ENCODE peak calls at places on chromosomes 2 and 18, in four cellular contexts. Q, O, A and X are unnamed samples.
A peak's percentile ranks its signal among the peaks of the same experiment; 100 is the strongest.

GRCh38 chr2:164103271-164103670 is 367.5 kb upstream of the FIGN start:
- DNase-seq in Q (no peak), O (no peak), A (no peak), X (peak; percentile 6)

GRCh38 chr2:37623409-37623808 is 48.0 kb downstream of the CDC42EP3 start:
- DNase-seq in O (no peak), A (no peak), Q (no peak), X (no peak)

GRCh38 chr2:179263460-179264237 is 983 bp downstream of the SESTD1 start:
- DNase-seq in Q (peak; percentile 18), A (no peak), O (peak; percentile 72), X (peak; percentile 41)

GRCh38 chr2:120483355-120483754 is 137.4 kb downstream of the INHBB start:
- DNase-seq in A (no peak), Q (no peak), O (no peak), X (no peak)

GRCh38 chr2:189512879-189513278 is 67.7 kb downstream of the SLC40A1 start:
- DNase-seq in Q (no peak), A (no peak), O (no peak), X (no peak)

GRCh38 chr2:23377772-23378171 is 7.2 kb upstream of the KLHL29 start:
- DNase-seq in O (no peak), A (no peak), Q (no peak), X (no peak)

GRCh38 chr2:205435970-205436369 is 246.3 kb upstream of the NRP2 start:
- DNase-seq in Q (no peak), A (no peak), O (no peak), X (no peak)

GRCh38 chr2:159050426-159050825 is 82.0 kb downstream of the TANC1 start:
- DNase-seq in A (no peak), O (no peak), Q (no peak), X (no peak)

GRCh38 chr18:10453885-10454772 is at the start of gene APCDD1:
- DNase-seq in A (no peak), Q (no peak), O (peak; percentile 21), X (peak; percentile 50)

GRCh38 chr2:157418215-157418614 is 25.7 kb downstream of the CYTIP start:
- DNase-seq in A (no peak), Q (no peak), O (no peak), X (no peak)

DNA sequence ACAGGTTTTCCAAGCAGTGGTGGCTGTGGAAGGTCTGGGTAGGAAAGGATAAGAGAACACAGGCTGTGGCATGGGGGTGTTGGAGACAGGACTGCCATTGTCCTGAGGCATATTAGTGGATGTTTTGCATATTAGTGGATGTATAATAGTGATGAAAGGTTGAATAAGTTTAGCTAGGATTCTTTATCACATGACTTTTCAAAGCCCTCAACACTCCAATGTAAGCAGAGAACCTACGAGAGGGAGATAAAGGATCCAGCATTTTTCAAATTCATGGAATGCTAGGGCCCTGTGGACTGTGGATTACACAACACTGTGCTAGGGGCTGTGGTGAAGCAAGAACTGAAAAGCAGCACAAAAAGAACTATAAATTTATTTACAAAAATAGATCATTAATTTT is 63.2 kb downstream of the POLE4 start:
- DNase-seq in Q (no peak), O (peak; percentile 91), A (no peak), X (no peak)
- TF ChIP-seq TARDBP in Q (no peak), O (no peak), A (no peak), X (no peak)

DNA sequence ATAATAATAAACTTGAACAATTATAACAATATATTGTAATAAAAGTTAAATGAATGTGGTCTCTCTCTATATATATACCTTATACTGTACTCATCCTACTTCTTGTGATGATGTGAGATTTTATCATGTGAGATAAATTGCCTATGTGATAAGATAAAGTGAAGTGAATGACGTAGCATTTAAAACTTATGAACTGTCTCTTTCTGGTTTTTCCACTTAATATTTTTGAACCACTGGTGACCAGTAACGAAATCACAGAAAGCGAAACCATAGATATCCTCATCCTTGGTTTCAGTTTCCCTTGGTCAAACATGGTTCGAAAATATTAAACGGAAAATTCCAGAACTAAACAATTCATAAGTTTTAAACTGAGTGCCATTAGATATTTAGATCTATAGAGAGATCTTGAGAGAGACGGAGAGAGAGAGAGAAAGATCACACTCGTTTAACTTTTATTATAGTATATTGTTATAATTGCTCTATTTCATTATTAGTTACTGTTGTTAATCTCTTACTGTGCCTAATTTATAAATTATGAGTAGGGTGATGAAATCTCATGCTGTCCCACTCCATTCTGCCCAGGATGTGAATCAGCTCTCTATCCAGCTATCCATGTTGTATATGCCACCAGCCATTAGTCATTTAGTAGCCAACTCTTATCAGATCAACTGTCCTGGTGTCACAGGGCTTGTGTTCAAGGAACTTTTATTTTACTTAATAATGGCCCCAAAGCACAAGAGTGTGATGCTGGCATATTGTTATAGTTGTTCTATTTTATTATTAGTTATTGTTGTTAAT is 156.8 kb downstream of the THADA start:
- DNase-seq in A (no peak), Q (no peak), O (no peak), X (no peak)
- TF ChIP-seq TARDBP in A (no peak), Q (no peak), O (no peak), X (no peak)

DNA sequence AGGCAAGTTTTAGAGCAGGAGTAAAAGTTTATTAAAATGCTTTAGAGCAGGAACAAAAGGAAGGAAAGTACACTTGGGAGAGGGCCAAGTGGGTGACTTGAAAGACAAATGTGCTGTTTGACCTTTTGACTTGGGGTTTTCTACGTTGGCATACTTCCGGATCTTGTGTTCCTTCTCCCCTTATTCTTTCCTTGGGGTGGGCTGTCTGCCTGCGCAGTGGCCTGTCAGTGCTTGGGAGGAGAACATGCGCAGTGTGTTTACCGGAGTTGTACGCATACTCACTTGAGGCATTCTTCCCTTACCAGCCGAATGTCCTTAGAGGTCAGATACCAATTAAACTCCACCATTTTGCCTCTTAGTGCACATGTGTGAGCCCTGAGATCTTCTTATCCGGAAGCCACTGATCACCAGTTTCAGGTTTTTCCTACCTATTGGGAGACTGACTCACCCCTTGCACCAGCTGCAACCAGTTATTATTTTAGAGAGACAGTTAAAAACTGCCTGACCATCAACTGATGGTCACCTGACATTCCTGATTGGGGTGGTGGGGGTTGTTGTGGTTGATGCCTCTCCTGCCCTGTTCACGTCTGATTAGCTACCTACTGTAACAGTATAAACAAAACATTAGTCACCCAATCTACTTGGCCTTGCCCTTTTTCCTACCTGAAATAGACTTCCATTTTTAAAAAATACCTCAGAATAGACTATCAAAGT is 67.5 kb downstream of the NYAP2 start:
- DNase-seq in O (no peak), Q (peak; percentile 13), A (no peak), X (no peak)
- TF ChIP-seq TARDBP in O (no peak), Q (no peak), A (no peak), X (no peak)

GRCh38 chr2:20034821-20035220 is 16.6 kb downstream of the LAPTM4A start:
- DNase-seq in O (no peak), A (no peak), Q (no peak), X (no peak)

GRCh38 chr2:20037660-20038059 is 13.8 kb downstream of the LAPTM4A start:
- DNase-seq in O (no peak), Q (no peak), A (no peak), X (no peak)

GRCh38 chr2:20035961-20036666 is 15.3 kb downstream of the LAPTM4A start:
- DNase-seq in O (no peak), A (no peak), Q (no peak), X (no peak)

GRCh38 chr2:20033341-20033740 is 18.1 kb downstream of the LAPTM4A start:
- DNase-seq in Q (no peak), O (no peak), A (no peak), X (no peak)

GRCh38 chr2:20034218-20034617 is 17.2 kb downstream of the LAPTM4A start:
- DNase-seq in Q (no peak), O (no peak), A (no peak), X (no peak)
- TF ChIP-seq TARDBP in Q (no peak), O (no peak), A (no peak), X (no peak)

GRCh38 chr2:233118601-233119000 is 58.5 kb downstream of the INPP5D start:
- DNase-seq in A (no peak), O (no peak), Q (no peak), X (no peak)

GRCh38 chr2:233115761-233116160 is 55.6 kb downstream of the INPP5D start:
- DNase-seq in A (no peak), O (no peak), Q (no peak), X (no peak)

GRCh38 chr2:233117351-233117750 is 57.2 kb downstream of the INPP5D start:
- DNase-seq in O (no peak), Q (no peak), A (no peak), X (no peak)

GRCh38 chr2:233117811-233118480 is 57.8 kb downstream of the INPP5D start:
- DNase-seq in A (no peak), Q (no peak), O (no peak), X (no peak)

DNA sequence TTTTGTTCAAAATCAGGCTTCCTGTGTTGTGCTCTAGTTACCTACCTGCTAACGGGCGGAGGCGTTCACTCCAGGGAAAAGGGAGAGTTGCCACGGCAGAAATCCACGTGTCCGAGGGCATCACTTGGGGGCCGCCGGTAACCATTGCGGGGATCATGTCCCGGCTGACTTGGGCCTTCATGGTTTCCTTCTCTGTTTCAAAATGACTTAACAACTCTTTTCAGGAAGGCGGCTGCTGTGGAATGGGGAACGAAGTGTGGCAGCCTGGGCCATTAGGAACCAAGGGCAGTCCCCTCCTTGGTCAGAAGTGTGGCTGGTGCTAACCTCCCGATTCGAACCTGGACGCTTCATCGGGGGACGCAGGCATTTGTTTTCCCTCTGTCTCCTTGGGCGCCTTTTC is 56.8 kb downstream of the INPP5D start:
- DNase-seq in A (no peak), O (no peak), Q (no peak), X (no peak)
- TF ChIP-seq TARDBP in A (no peak), O (no peak), Q (no peak), X (no peak)

GRCh38 chr2:128661289-128661688 is 342.6 kb upstream of the HS6ST1 start:
- DNase-seq in Q (no peak), O (no peak), A (no peak), X (no peak)
- TF ChIP-seq TARDBP in Q (no peak), O (no peak), A (no peak), X (no peak)